ENCODE peak calls at places on chromosomes 16 and 17, in four cellular contexts. N is left cardiac atrium; Z is WERI-Rb-1; Q is stimulated activated CD4-positive, alpha-beta T cell treated with anti-CD3 and anti-CD28 coated beads, Interleukin-4, amount 100 ng/mL, for 1 hour. X is an unnamed sample.

GRCh38 chr16:74774223-74775139 is at the start of gene FA2H:
- DNase-seq in N (peak), Z (peak), Q (peak), X (peak)

GRCh38 chr17:79036609-79037008 is 12.6 kb downstream of the C1QTNF1 start:
- DNase-seq in Z (peak), Q (no peak), N (no peak), X (peak)

GRCh38 chr17:11290814-11291213 is 49.8 kb downstream of the SHISA6 start:
- DNase-seq in Q (no peak), Z (no peak), N (no peak), X (no peak)

GRCh38 chr16:26658486-26658885 is 408.2 kb upstream of the C16orf82 start:
- DNase-seq in N (no peak), Z (no peak), Q (no peak), X (no peak)

GRCh38 chr17:42287305-42288077 is 807 bp upstream of the STAT5A start:
- DNase-seq in Z (peak), N (peak), Q (peak), X (peak)

GRCh38 chr16:77213542-77214108 is 14.4 kb downstream of the SYCE1L start:
- DNase-seq in Q (no peak), N (peak), Z (no peak), X (no peak)

GRCh38 chr16:55494994-55495421 is 13.9 kb upstream of the LPCAT2 start:
- DNase-seq in Z (peak), Q (no peak), N (no peak), X (peak)

GRCh38 chr17:72407336-72408121 is 286.7 kb downstream of the SOX9 start:
- DNase-seq in Z (no peak), Q (no peak), N (peak), X (peak)

GRCh38 chr16:48597563-48598392 is 12.2 kb downstream of the N4BP1 start:
- DNase-seq in Z (no peak), Q (no peak), N (no peak), X (no peak)

GRCh38 chr17:27929990-27930389 is 36.8 kb upstream of the LYRM9 start:
- DNase-seq in Q (no peak), Z (no peak), N (no peak), X (no peak)

GRCh38 chr17:27572665-27573064 is 58.3 kb upstream of the LGALS9 start:
- DNase-seq in Z (no peak), Q (peak), N (no peak), X (no peak)

GRCh38 chr17:61000911-61001310 is 323.3 kb downstream of the BCAS3 start:
- DNase-seq in Z (no peak), N (no peak), Q (no peak), X (no peak)

GRCh38 chr17:67365762-67366192 is 600 bp downstream of the PSMD12 start:
- DNase-seq in N (no peak), Z (no peak), Q (no peak), X (no peak)

GRCh38 chr17:62998665-62999393 is 32.8 kb downstream of the TANC2 start:
- DNase-seq in Z (no peak), Q (no peak), N (no peak), X (no peak)

GRCh38 chr16:2122429-2122828 is 13.3 kb downstream of the PKD1 start:
- DNase-seq in Z (no peak), Q (no peak), N (no peak), X (no peak)

GRCh38 chr16:84672276-84673202 is 24.2 kb downstream of the KLHL36 start:
- DNase-seq in N (peak), Q (peak), Z (peak), X (peak)

GRCh38 chr17:69445132-69445531 is 30.6 kb downstream of the MAP2K6 start:
- DNase-seq in N (no peak), Q (no peak), Z (no peak), X (no peak)

GRCh38 chr16:69482410-69482951 is 58.1 kb downstream of the CYB5B start:
- DNase-seq in Z (no peak), Q (no peak), N (peak), X (peak)

GRCh38 chr17:51258756-51259573 is 884 bp downstream of the MBTD1 start:
- DNase-seq in Q (peak), Z (peak), N (peak), X (peak)

GRCh38 chr17:10385871-10386270 is 13.1 kb upstream of the MYH13 start:
- DNase-seq in N (no peak), Z (no peak), Q (no peak), X (no peak)

GRCh38 chr17:7997186-7997585 is 5.2 kb upstream of the GUCY2D start:
- DNase-seq in N (no peak), Z (peak), Q (peak), X (peak)

GRCh38 chr17:4446326-4447051 is 12.7 kb downstream of the SPNS3 start:
- DNase-seq in Z (no peak), N (no peak), Q (no peak), X (no peak)

GRCh38 chr16:56202036-56202435 is 10.7 kb downstream of the GNAO1 start:
- DNase-seq in Z (no peak), Q (no peak), N (no peak), X (no peak)

GRCh38 chr16:8229011-8229520 is 361.2 kb downstream of the TMEM114 start:
- DNase-seq in Z (no peak), Q (no peak), N (no peak), X (no peak)

GRCh38 chr16:82701302-82702022 is 74.7 kb downstream of the CDH13 start:
- DNase-seq in Q (no peak), Z (no peak), N (no peak), X (no peak)

GRCh38 chr17:28384281-28385036 is 13.0 kb downstream of the SARM1 start:
- DNase-seq in Z (no peak), Q (peak), N (peak), X (no peak)

GRCh38 chr17:63491413-63491812 is 14.6 kb downstream of the ACE start:
- DNase-seq in N (no peak), Z (no peak), Q (no peak), X (no peak)

GRCh38 chr16:59601452-59601851 is 867.3 kb upstream of the GOT2 start:
- DNase-seq in Q (no peak), N (no peak), Z (no peak), X (no peak)

GRCh38 chr17:71666047-71666446 is 454.8 kb upstream of the SOX9 start:
- DNase-seq in Q (no peak), Z (no peak), N (no peak), X (no peak)

GRCh38 chr17:59963738-59964454 is 644 bp downstream of the RNFT1 start:
- DNase-seq in N (peak), Z (peak), Q (peak), X (peak)

X was measured in sigmoid colon.